ENCODE peak calls at places on chromosome 14, in four cellular contexts. Y, N, D and L are unnamed samples.

GRCh38 chr14:50932592-50933500 is 11.4 kb downstream of the PYGL start:
- DNase-seq in Y (no peak), D (no peak), N (no peak), L (no peak)

GRCh38 chr14:71187633-71188356 is 280.5 kb downstream of the PCNX1 start:
- DNase-seq in N (no peak), Y (no peak), D (no peak), L (no peak)

GRCh38 chr14:38404100-38404541 is 148.2 kb upstream of the CLEC14A start:
- DNase-seq in N (no peak), Y (no peak), D (peak; percentile 19), L (no peak)

GRCh38 chr14:33682746-33683145 is 268.1 kb downstream of the EGLN3 start:
- DNase-seq in D (no peak), Y (no peak), N (no peak), L (no peak)

GRCh38 chr14:97299661-97300060 is 502.5 kb downstream of the VRK1 start:
- DNase-seq in N (peak; percentile 5), Y (no peak), D (no peak), L (no peak)

GRCh38 chr14:76948213-76948947 is 80.1 kb downstream of the IRF2BPL start:
- DNase-seq in Y (no peak), D (no peak), N (no peak), L (no peak)

GRCh38 chr14:103721334-103722120 is 5.9 kb downstream of the ZFYVE21 start:
- DNase-seq in N (no peak), D (no peak), Y (peak; percentile 86), L (no peak)

GRCh38 chr14:68846466-68846865 is 53.6 kb upstream of the ZFP36L1 start:
- DNase-seq in Y (no peak), N (no peak), D (no peak), L (no peak)

GRCh38 chr14:102293784-102294183 is 11.2 kb downstream of the MOK start:
- DNase-seq in D (no peak), N (no peak), Y (no peak), L (no peak)

GRCh38 chr14:32027255-32027939 is 49.7 kb upstream of the ARHGAP5 start:
- DNase-seq in Y (no peak), D (no peak), N (no peak), L (no peak)

GRCh38 chr14:99592933-99593753 is 10.9 kb downstream of the CCDC85C start:
- DNase-seq in N (no peak), D (no peak), Y (no peak), L (no peak)

GRCh38 chr14:20989464-20989786 is 355 bp upstream of the METTL17 start:
- DNase-seq in D (no peak), Y (no peak), N (no peak), L (no peak)

GRCh38 chr14:67515386-67516079 is 17.6 kb upstream of the PLEKHH1 start:
- DNase-seq in Y (no peak), N (no peak), D (no peak), L (no peak)

GRCh38 chr14:100564506-100564905 is 22.7 kb downstream of the BEGAIN start:
- DNase-seq in D (no peak), Y (no peak), N (no peak), L (no peak)

GRCh38 chr14:36647827-36648753 is 13.6 kb upstream of the PAX9 start:
- DNase-seq in N (no peak), Y (no peak), D (no peak), L (no peak)